ENCODE peak calls at places on chromosomes 5 and 9, in eight cellular contexts. E, D, R, G, P, X, Q and Y are unnamed samples.

GRCh38 chr5:37816883-37817282 is 23.0 kb downstream of the GDNF start:
- DNase-seq in E (no peak), D (no peak), R (peak), G (no peak), P (no peak), X (no peak), Q (no peak), Y (no peak)

GRCh38 chr9:134993996-134994720 is 76.4 kb upstream of the FCN1 start:
- DNase-seq in E (no peak), D (no peak), R (no peak), G (no peak), P (peak), X (no peak), Q (no peak), Y (no peak)

GRCh38 chr5:178273665-178274541 is 41.3 kb upstream of the PHYKPL start:
- DNase-seq in E (no peak), D (no peak), R (no peak), G (no peak), P (no peak), X (no peak), Q (no peak), Y (no peak)

GRCh38 chr9:79769476-79770275 is 197.9 kb downstream of the TLE4 start:
- DNase-seq in E (no peak), D (no peak), R (peak), G (no peak), P (no peak), X (no peak), Q (no peak), Y (no peak)

GRCh38 chr9:13278368-13279246 is 885 bp downstream of the MPDZ start:
- DNase-seq in E (peak), D (peak), R (peak), G (peak), P (peak), X (no peak), Q (peak), Y (peak)

GRCh38 chr5:156149203-156149602 is 177.8 kb upstream of the SGCD start:
- DNase-seq in E (peak), D (no peak), R (peak), G (no peak), P (no peak), X (no peak), Q (no peak), Y (no peak)

GRCh38 chr5:72358925-72359324 is 38.8 kb downstream of the PTCD2 start:
- DNase-seq in E (no peak), D (no peak), R (no peak), G (no peak), P (no peak), X (no peak), Q (no peak), Y (no peak)

GRCh38 chr5:73820321-73820720 is 194.3 kb downstream of the ARHGEF28 start:
- DNase-seq in E (no peak), D (no peak), R (no peak), G (no peak), P (no peak), X (no peak), Q (no peak), Y (no peak)

GRCh38 chr5:40437452-40437861 is 242.3 kb upstream of the PTGER4 start:
- DNase-seq in E (peak), D (no peak), R (peak), G (peak), P (no peak), X (no peak), Q (no peak), Y (no peak)

GRCh38 chr5:172797800-172798199 is 26.8 kb upstream of the DUSP1 start:
- DNase-seq in E (no peak), D (no peak), R (no peak), G (no peak), P (peak), X (no peak), Q (no peak), Y (no peak)

GRCh38 chr9:38652486-38652885 is 32.1 kb upstream of the ANKRD18A start:
- DNase-seq in E (no peak), D (no peak), R (no peak), G (no peak), P (no peak), X (no peak), Q (no peak), Y (no peak)

GRCh38 chr5:126234563-126235195 is 188.5 kb upstream of the GRAMD2B start:
- DNase-seq in E (peak), D (no peak), R (peak), G (peak), P (no peak), X (no peak), Q (no peak), Y (peak)

GRCh38 chr9:116327702-116328440 is 174.3 kb downstream of the PAPPA start:
- DNase-seq in E (no peak), D (no peak), R (peak), G (no peak), P (no peak), X (no peak), Q (no peak), Y (no peak)

GRCh38 chr5:143514915-143515314 is 111.4 kb upstream of the NR3C1 start:
- DNase-seq in E (no peak), D (no peak), R (peak), G (no peak), P (no peak), X (no peak), Q (no peak), Y (no peak)

GRCh38 chr5:174283176-174283575 is 237.7 kb downstream of the NSG2 start:
- DNase-seq in E (no peak), D (no peak), R (no peak), G (no peak), P (no peak), X (no peak), Q (no peak), Y (no peak)

GRCh38 chr5:43207601-43208000 is 15.6 kb downstream of the NIM1K start:
- DNase-seq in E (no peak), D (no peak), R (peak), G (no peak), P (no peak), X (no peak), Q (no peak), Y (no peak)

GRCh38 chr5:98804066-98804465 is 30.6 kb downstream of the RGMB start:
- DNase-seq in E (no peak), D (no peak), R (no peak), G (no peak), P (no peak), X (no peak), Q (no peak), Y (no peak)

GRCh38 chr9:22201256-22201655 is 192.2 kb upstream of the CDKN2B start:
- DNase-seq in E (no peak), D (no peak), R (no peak), G (no peak), P (no peak), X (no peak), Q (no peak), Y (no peak)

GRCh38 chr9:137007060-137007815 is 10.9 kb upstream of the CLIC3 start:
- DNase-seq in E (no peak), D (no peak), R (peak), G (no peak), P (no peak), X (no peak), Q (no peak), Y (no peak)

GRCh38 chr5:14724633-14725032 is 60.1 kb downstream of the OTULIN start:
- DNase-seq in E (no peak), D (no peak), R (no peak), G (no peak), P (no peak), X (no peak), Q (no peak), Y (no peak)

GRCh38 chr9:135700525-135700924 is 1.2 kb upstream of the SOHLH1 start:
- DNase-seq in E (no peak), D (no peak), R (no peak), G (no peak), P (no peak), X (no peak), Q (no peak), Y (no peak)

GRCh38 chr5:105670586-105670985 is 2000.2 kb downstream of the EFNA5 start:
- DNase-seq in E (peak), D (no peak), R (no peak), G (no peak), P (no peak), X (no peak), Q (no peak), Y (no peak)

GRCh38 chr9:28163619-28164018 is 590.3 kb upstream of the C9orf72 start:
- DNase-seq in E (no peak), D (no peak), R (no peak), G (no peak), P (no peak), X (no peak), Q (no peak), Y (no peak)

GRCh38 chr5:156361451-156362109 is 34.6 kb downstream of the SGCD start:
- DNase-seq in E (no peak), D (no peak), R (peak), G (no peak), P (no peak), X (no peak), Q (no peak), Y (no peak)

GRCh38 chr5:170448221-170448620 is 55.6 kb upstream of the KCNIP1 start:
- DNase-seq in E (no peak), D (no peak), R (no peak), G (no peak), P (no peak), X (no peak), Q (no peak), Y (no peak)

GRCh38 chr9:2943016-2943415 is 99.1 kb upstream of the PUM3 start:
- DNase-seq in E (no peak), D (no peak), R (no peak), G (no peak), P (no peak), X (no peak), Q (no peak), Y (no peak)

GRCh38 chr5:126849101-126849678 is 72.3 kb downstream of the LMNB1 start:
- DNase-seq in E (no peak), D (no peak), R (peak), G (no peak), P (no peak), X (no peak), Q (no peak), Y (peak)

GRCh38 chr5:96919754-96920197 is 16.1 kb upstream of the LNPEP start:
- DNase-seq in E (no peak), D (no peak), R (no peak), G (no peak), P (no peak), X (no peak), Q (no peak), Y (no peak)
- TF ChIP-seq POLR2A in E (no peak), D (no peak), R (no peak), G (no peak), P (no peak), X (no peak), Q (no peak), Y (no peak)

DNA sequence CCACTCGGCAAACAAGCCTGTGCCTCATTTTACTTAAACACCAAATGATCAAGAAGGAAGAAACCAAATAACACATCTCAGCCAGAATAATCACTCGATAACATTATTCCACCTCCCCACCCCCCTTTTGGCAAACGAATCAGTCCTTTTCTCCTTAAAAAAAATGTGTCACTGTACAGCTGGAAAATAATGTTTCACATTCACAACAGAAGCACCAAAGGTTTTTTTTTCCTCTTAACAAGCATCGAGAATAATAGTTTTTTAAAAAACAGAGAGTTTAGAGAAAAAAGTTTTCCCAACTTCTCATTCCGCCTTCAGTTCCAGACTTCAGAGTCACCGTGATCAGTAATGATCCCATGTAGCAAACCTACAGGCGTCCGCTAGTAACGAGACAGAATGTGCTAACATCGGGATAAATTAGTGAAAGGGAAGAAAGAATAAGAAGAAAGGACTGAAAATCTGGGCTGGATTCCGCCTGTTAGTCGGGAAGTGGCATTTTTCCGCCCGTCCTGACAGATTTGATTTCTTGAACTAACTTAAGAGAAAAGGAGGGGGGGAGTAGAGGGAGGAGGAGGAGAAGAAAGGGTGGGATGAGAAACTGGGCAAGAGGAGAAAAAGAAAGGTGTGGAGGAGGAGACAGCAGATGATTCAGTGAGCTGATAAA is at the start of gene ZNF608:
- DNase-seq in E (peak), D (no peak), R (peak), G (no peak), P (no peak), X (no peak), Q (peak), Y (peak)
- TF ChIP-seq POLR2A in E (no peak), D (peak), R (no peak), G (no peak), P (no peak), X (no peak), Q (no peak), Y (no peak)

GRCh38 chr9:120730661-120731514 is 16.6 kb upstream of the MEGF9 start:
- DNase-seq in E (no peak), D (no peak), R (peak), G (peak), P (no peak), X (no peak), Q (no peak), Y (no peak)
- TF ChIP-seq POLR2A in E (no peak), D (no peak), R (no peak), G (no peak), P (no peak), X (no peak), Q (no peak), Y (no peak)

GRCh38 chr5:149429839-149430721 is 51.0 kb upstream of the IL17B start:
- DNase-seq in E (no peak), D (no peak), R (no peak), G (no peak), P (peak), X (no peak), Q (peak), Y (peak)
- TF ChIP-seq POLR2A in E (no peak), D (no peak), R (no peak), G (no peak), P (no peak), X (no peak), Q (no peak), Y (no peak)

DNA sequence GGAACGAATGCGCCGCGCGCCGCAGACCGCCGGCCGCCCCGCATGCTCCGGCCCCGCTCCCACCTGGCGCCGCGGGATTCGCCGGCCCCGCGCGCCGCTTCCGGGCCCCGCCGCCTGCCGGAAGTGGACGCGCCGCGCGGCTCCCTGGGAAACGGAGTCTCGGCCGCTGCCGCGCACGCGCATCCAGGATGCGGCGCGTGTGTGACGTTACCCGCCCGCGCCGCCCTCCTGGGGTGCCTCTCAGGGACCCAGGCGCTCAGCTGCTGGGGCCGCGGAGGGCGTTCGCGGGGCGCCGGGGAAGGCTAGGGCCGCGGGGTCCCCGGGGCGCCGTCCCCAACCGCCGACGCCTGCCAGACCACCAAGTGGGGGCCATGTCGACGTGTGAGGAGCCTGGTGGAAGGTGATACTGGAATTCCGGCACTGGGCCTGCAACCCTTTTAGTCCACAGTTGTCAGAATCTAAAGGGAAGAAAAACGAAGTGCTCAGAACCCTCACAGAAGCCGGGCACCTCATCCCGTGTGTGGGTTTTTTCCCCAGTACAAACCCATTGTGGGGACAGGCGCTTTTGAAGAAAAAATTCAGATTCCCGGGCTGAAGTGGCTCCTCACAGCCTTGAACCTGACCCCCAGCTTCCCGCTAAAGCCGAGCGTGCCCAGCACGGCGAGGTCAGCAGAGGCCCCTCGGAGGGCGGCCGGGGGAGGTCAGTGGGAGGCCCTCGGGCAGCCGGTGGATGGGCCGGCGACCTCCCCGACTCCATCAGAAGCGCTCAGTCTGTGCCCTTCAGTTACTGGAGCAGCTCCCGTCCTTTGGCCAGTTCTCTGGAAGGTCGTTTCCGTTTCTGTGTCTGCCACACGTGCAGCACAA is at the start of gene CLPTM1L:
- DNase-seq in E (peak), D (peak), R (peak), G (peak), P (peak), X (peak), Q (peak), Y (peak)
- TF ChIP-seq POLR2A in E (peak), D (peak), R (peak), G (peak), P (peak), X (peak), Q (peak), Y (peak)

GRCh38 chr5:103258957-103259704 is 568 bp downstream of the MACIR start:
- DNase-seq in E (peak), D (peak), R (peak), G (peak), P (peak), X (peak), Q (peak), Y (peak)
- TF ChIP-seq POLR2A in E (peak), D (no peak), R (no peak), G (peak), P (no peak), X (peak), Q (no peak), Y (peak)

DNA sequence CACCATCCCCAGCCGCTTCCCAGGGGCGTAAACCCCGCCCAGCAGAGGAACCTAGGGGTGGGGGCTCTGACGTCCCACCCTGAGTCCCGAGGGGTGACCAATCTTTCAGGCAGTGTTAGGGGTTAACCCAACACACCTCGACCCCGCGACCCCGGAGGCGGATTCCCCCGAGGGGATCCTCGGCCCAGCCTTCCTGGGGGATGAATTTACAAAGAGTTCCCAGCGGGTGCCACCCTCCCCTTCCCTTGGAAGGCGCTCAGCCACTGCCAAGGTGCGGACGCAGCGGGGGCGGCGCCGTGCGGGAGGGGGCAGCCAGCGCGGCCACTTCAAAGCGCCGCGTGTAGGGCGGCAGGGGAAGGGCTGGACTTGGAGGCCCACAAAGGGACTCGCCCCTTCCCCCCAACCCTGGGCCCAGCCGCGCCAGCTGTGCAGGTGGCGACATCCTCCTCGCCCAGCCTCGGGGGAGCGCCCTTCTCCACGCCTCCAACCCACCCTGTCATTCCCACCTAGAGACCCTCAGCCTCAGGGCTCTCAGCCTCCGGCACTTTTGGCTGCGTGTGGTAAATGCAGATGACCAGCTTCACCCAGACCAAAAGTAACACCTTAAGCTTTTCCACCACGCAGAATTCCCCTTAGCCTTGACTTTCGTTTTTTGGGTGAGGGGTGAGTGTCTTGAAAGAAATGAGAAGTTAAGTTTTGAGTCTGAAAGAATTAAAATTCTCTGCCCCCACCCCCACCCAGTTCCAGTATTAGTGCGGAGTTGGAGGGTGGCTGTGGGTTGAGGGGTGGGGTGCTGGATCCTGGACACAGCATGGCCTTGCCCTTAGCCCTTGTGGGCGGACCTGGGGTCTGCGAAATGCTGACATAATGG is 43.3 kb upstream of the TCF7 start:
- DNase-seq in E (peak), D (no peak), R (no peak), G (no peak), P (peak), X (peak), Q (no peak), Y (no peak)
- TF ChIP-seq POLR2A in E (no peak), D (no peak), R (no peak), G (no peak), P (no peak), X (no peak), Q (no peak), Y (no peak)

GRCh38 chr5:56195016-56195415 is 38.1 kb downstream of the ANKRD55 start:
- DNase-seq in E (no peak), D (no peak), R (no peak), G (no peak), P (no peak), X (no peak), Q (no peak), Y (no peak)
- TF ChIP-seq POLR2A in E (no peak), D (no peak), R (no peak), G (no peak), P (no peak), X (no peak), Q (no peak), Y (no peak)

DNA sequence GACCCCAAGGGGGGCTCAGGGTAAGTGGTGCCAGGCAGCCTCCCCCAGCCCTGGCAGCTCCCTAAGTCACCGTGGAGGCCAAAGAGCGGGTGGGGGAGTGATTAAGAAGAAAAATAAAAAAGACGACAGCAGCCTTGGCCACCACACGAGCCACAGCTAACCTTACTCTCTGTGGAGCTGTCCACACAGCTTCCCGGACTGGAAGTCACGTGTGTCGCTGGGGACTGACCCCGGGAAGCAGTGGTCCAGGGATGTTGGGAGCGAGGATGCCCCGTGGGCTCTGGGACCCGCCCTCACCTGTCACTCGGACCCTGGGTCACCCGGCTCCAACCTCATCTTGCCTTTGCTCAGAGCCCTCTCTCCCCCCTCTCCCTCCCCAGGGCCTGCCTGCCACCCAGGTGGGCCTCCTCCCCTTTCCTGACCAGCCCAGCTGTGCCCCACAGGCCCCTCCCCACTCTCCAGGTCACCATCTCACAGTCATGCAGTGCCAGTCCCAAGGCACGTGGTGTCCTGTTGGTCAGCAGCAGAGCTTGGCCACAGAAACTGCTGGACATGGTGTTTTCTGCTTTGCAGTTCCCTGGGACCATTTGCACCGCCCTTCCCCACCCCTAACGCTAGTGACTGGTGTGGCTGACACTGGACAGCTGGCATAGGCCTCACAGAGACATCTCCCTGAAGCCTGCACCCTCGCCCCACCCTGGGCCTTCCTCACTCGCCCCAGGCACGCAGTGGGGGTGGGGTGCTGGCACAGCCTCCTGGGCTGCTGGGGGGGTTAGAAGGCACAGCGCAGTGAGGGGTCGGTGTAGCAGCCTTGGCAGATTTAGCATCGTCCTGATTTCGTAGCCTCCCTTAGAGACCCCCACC is 9.8 kb upstream of the EXOC3 start:
- DNase-seq in E (no peak), D (no peak), R (no peak), G (no peak), P (peak), X (no peak), Q (no peak), Y (no peak)
- TF ChIP-seq POLR2A in E (no peak), D (no peak), R (no peak), G (no peak), P (no peak), X (no peak), Q (no peak), Y (no peak)